ENCODE peak calls at places on chromosomes 13 and 19, in ten cellular contexts. One of them, this sample, is unnamed.

GRCh38 chr19:7808108-7808507 is 21.9 kb upstream of the EVI5L start:
- DNase-seq in heart right ventricle: no peak
- DNase-seq in fibroblast of lung: no peak
- DNase-seq in fibroblast of villous mesenchyme: no peak
- DNase-seq in heart left ventricle: no peak
- DNase-seq in fibroblast of pulmonary artery: no peak
- DNase-seq in CD8-positive, alpha-beta T cell: no peak
- DNase-seq in AG10803: no peak
- DNase-seq in lower lobe of right lung: no peak
- DNase-seq in MM.1S: no peak
- DNase-seq in this sample: no peak

GRCh38 chr13:79171131-79172061 is 234.7 kb downstream of the RBM26 start:
- DNase-seq in heart left ventricle: no peak
- DNase-seq in MM.1S: no peak
- DNase-seq in fibroblast of pulmonary artery: no peak
- DNase-seq in heart right ventricle: no peak
- DNase-seq in CD8-positive, alpha-beta T cell: no peak
- DNase-seq in fibroblast of lung: no peak
- DNase-seq in lower lobe of right lung: no peak
- DNase-seq in AG10803: no peak
- DNase-seq in fibroblast of villous mesenchyme: no peak
- DNase-seq in this sample: no peak

GRCh38 chr13:109897988-109898623 is 111.7 kb upstream of the IRS2 start:
- DNase-seq in fibroblast of lung: no peak
- DNase-seq in heart left ventricle: no peak
- DNase-seq in lower lobe of right lung: no peak
- DNase-seq in fibroblast of pulmonary artery: no peak
- DNase-seq in AG10803: peak
- DNase-seq in CD8-positive, alpha-beta T cell: no peak
- DNase-seq in fibroblast of villous mesenchyme: peak
- DNase-seq in MM.1S: no peak
- DNase-seq in heart right ventricle: no peak
- DNase-seq in this sample: no peak

GRCh38 chr13:37656247-37656940 is 57.8 kb upstream of the POSTN start:
- DNase-seq in CD8-positive, alpha-beta T cell: no peak
- DNase-seq in MM.1S: no peak
- DNase-seq in fibroblast of pulmonary artery: peak
- DNase-seq in AG10803: peak
- DNase-seq in heart right ventricle: no peak
- DNase-seq in fibroblast of villous mesenchyme: peak
- DNase-seq in heart left ventricle: no peak
- DNase-seq in lower lobe of right lung: no peak
- DNase-seq in fibroblast of lung: peak
- DNase-seq in this sample: no peak

GRCh38 chr13:79149210-79149609 is 256.8 kb downstream of the RBM26 start:
- DNase-seq in fibroblast of lung: no peak
- DNase-seq in lower lobe of right lung: no peak
- DNase-seq in MM.1S: no peak
- DNase-seq in fibroblast of villous mesenchyme: no peak
- DNase-seq in CD8-positive, alpha-beta T cell: no peak
- DNase-seq in heart left ventricle: no peak
- DNase-seq in AG10803: no peak
- DNase-seq in fibroblast of pulmonary artery: no peak
- DNase-seq in heart right ventricle: no peak
- DNase-seq in this sample: no peak

GRCh38 chr13:112213467-112214245 is 146.7 kb downstream of the SOX1 start:
- DNase-seq in fibroblast of lung: no peak
- DNase-seq in MM.1S: no peak
- DNase-seq in heart right ventricle: no peak
- DNase-seq in fibroblast of villous mesenchyme: no peak
- DNase-seq in lower lobe of right lung: peak
- DNase-seq in AG10803: no peak
- DNase-seq in fibroblast of pulmonary artery: no peak
- DNase-seq in CD8-positive, alpha-beta T cell: no peak
- DNase-seq in heart left ventricle: no peak
- DNase-seq in this sample: no peak

GRCh38 chr13:103547914-103548313 is 481.7 kb upstream of the SLC10A2 start:
- DNase-seq in heart left ventricle: no peak
- DNase-seq in fibroblast of villous mesenchyme: no peak
- DNase-seq in AG10803: no peak
- DNase-seq in fibroblast of lung: no peak
- DNase-seq in MM.1S: no peak
- DNase-seq in lower lobe of right lung: no peak
- DNase-seq in CD8-positive, alpha-beta T cell: no peak
- DNase-seq in heart right ventricle: no peak
- DNase-seq in fibroblast of pulmonary artery: no peak
- DNase-seq in this sample: no peak

GRCh38 chr19:13207237-13208130 is 57.3 kb downstream of the IER2 start:
- DNase-seq in CD8-positive, alpha-beta T cell: no peak
- DNase-seq in MM.1S: no peak
- DNase-seq in fibroblast of villous mesenchyme: no peak
- DNase-seq in heart right ventricle: no peak
- DNase-seq in AG10803: peak
- DNase-seq in fibroblast of pulmonary artery: no peak
- DNase-seq in heart left ventricle: peak
- DNase-seq in fibroblast of lung: no peak
- DNase-seq in lower lobe of right lung: peak
- DNase-seq in this sample: peak

GRCh38 chr13:39353988-39354387 is 249.0 kb downstream of the LHFPL6 start:
- DNase-seq in lower lobe of right lung: no peak
- DNase-seq in MM.1S: no peak
- DNase-seq in fibroblast of villous mesenchyme: peak
- DNase-seq in CD8-positive, alpha-beta T cell: no peak
- DNase-seq in fibroblast of lung: peak
- DNase-seq in heart left ventricle: no peak
- DNase-seq in fibroblast of pulmonary artery: peak
- DNase-seq in AG10803: peak
- DNase-seq in heart right ventricle: no peak
- DNase-seq in this sample: no peak

DNA sequence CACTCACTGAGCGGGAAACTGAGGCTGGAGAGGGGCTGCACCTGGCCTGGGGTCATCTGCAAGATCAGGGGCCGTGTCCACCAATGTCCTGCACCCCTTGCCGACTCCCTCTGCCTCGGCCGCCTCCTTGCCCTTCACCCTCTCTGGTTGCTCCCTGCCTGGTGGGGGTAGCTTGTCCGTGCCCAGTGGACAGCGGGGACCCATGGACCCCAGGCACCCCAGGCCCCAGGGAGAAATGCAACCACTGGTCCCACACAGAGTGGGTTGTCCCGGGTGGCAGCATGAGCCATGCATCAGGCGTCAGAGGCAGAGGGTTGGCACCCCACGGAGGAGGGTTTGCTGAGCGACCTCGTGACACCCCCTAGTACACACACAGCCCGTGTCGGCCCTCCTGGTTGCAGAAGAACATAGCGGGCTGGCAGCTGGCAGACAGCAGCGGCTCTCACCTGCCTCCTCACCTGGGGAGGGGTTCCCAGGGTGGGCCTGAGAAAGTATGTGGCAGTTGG is 8.8 kb downstream of the ADAMTSL5 start:
- DNase-seq in fibroblast of pulmonary artery: no peak
- DNase-seq in heart left ventricle: no peak
- DNase-seq in fibroblast of lung: no peak
- DNase-seq in heart right ventricle: no peak
- DNase-seq in lower lobe of right lung: no peak
- DNase-seq in fibroblast of villous mesenchyme: no peak
- DNase-seq in MM.1S: no peak
- DNase-seq in AG10803: no peak
- DNase-seq in CD8-positive, alpha-beta T cell: no peak
- DNase-seq in this sample: no peak
- H3K4me3 ChIP-seq in fibroblast of pulmonary artery: no peak
- H3K4me3 ChIP-seq in heart left ventricle: no peak
- H3K4me3 ChIP-seq in fibroblast of lung: no peak
- H3K4me3 ChIP-seq in heart right ventricle: no peak
- H3K4me3 ChIP-seq in lower lobe of right lung: no peak
- H3K4me3 ChIP-seq in fibroblast of villous mesenchyme: no peak
- H3K4me3 ChIP-seq in MM.1S: no peak
- H3K4me3 ChIP-seq in AG10803: no peak
- H3K4me3 ChIP-seq in CD8-positive, alpha-beta T cell: no peak
- H3K4me3 ChIP-seq in this sample: no peak

GRCh38 chr13:92574499-92574898 is 652.1 kb upstream of the GPC6 start:
- DNase-seq in AG10803: no peak
- DNase-seq in fibroblast of villous mesenchyme: no peak
- DNase-seq in CD8-positive, alpha-beta T cell: no peak
- DNase-seq in MM.1S: no peak
- DNase-seq in fibroblast of lung: peak
- DNase-seq in lower lobe of right lung: no peak
- DNase-seq in fibroblast of pulmonary artery: no peak
- DNase-seq in heart right ventricle: no peak
- DNase-seq in heart left ventricle: no peak
- DNase-seq in this sample: no peak

GRCh38 chr13:92578358-92578757 is 648.2 kb upstream of the GPC6 start:
- DNase-seq in fibroblast of pulmonary artery: no peak
- DNase-seq in MM.1S: no peak
- DNase-seq in CD8-positive, alpha-beta T cell: no peak
- DNase-seq in lower lobe of right lung: no peak
- DNase-seq in AG10803: no peak
- DNase-seq in fibroblast of villous mesenchyme: no peak
- DNase-seq in heart left ventricle: no peak
- DNase-seq in heart right ventricle: no peak
- DNase-seq in fibroblast of lung: no peak
- DNase-seq in this sample: no peak

GRCh38 chr13:92572190-92572589 is 654.4 kb upstream of the GPC6 start:
- DNase-seq in fibroblast of pulmonary artery: no peak
- DNase-seq in AG10803: no peak
- DNase-seq in lower lobe of right lung: no peak
- DNase-seq in fibroblast of lung: no peak
- DNase-seq in heart right ventricle: no peak
- DNase-seq in MM.1S: no peak
- DNase-seq in CD8-positive, alpha-beta T cell: no peak
- DNase-seq in fibroblast of villous mesenchyme: no peak
- DNase-seq in heart left ventricle: no peak
- DNase-seq in this sample: no peak

GRCh38 chr13:92575782-92576181 is 650.8 kb upstream of the GPC6 start:
- DNase-seq in heart right ventricle: no peak
- DNase-seq in heart left ventricle: no peak
- DNase-seq in fibroblast of pulmonary artery: no peak
- DNase-seq in fibroblast of lung: no peak
- DNase-seq in CD8-positive, alpha-beta T cell: no peak
- DNase-seq in lower lobe of right lung: no peak
- DNase-seq in MM.1S: no peak
- DNase-seq in fibroblast of villous mesenchyme: no peak
- DNase-seq in AG10803: no peak
- DNase-seq in this sample: no peak

GRCh38 chr13:92573467-92574057 is 653.0 kb upstream of the GPC6 start:
- DNase-seq in fibroblast of villous mesenchyme: peak
- DNase-seq in MM.1S: peak
- DNase-seq in fibroblast of pulmonary artery: peak
- DNase-seq in fibroblast of lung: peak
- DNase-seq in heart left ventricle: no peak
- DNase-seq in AG10803: peak
- DNase-seq in heart right ventricle: no peak
- DNase-seq in lower lobe of right lung: no peak
- DNase-seq in CD8-positive, alpha-beta T cell: no peak
- DNase-seq in this sample: peak
- TF ChIP-seq CTCF in fibroblast of villous mesenchyme: peak
- TF ChIP-seq CTCF in MM.1S: peak
- TF ChIP-seq CTCF in fibroblast of pulmonary artery: peak
- TF ChIP-seq CTCF in fibroblast of lung: peak
- TF ChIP-seq CTCF in heart left ventricle: no peak
- TF ChIP-seq CTCF in AG10803: no peak
- TF ChIP-seq CTCF in heart right ventricle: peak
- TF ChIP-seq CTCF in lower lobe of right lung: no peak
- TF ChIP-seq CTCF in CD8-positive, alpha-beta T cell: no peak
- TF ChIP-seq CTCF in this sample: no peak

GRCh38 chr19:10291554-10292205 is 1.9 kb downstream of the ICAM5 start:
- DNase-seq in lower lobe of right lung: no peak
- DNase-seq in fibroblast of villous mesenchyme: peak
- DNase-seq in AG10803: no peak
- DNase-seq in CD8-positive, alpha-beta T cell: no peak
- DNase-seq in heart right ventricle: no peak
- DNase-seq in heart left ventricle: no peak
- DNase-seq in fibroblast of lung: no peak
- DNase-seq in fibroblast of pulmonary artery: no peak
- DNase-seq in MM.1S: no peak
- DNase-seq in this sample: no peak

GRCh38 chr19:10293637-10294367 is 4.0 kb downstream of the ICAM5 start:
- DNase-seq in AG10803: no peak
- DNase-seq in CD8-positive, alpha-beta T cell: no peak
- DNase-seq in fibroblast of lung: no peak
- DNase-seq in lower lobe of right lung: no peak
- DNase-seq in MM.1S: no peak
- DNase-seq in heart left ventricle: no peak
- DNase-seq in fibroblast of villous mesenchyme: no peak
- DNase-seq in heart right ventricle: no peak
- DNase-seq in fibroblast of pulmonary artery: no peak
- DNase-seq in this sample: no peak

GRCh38 chr19:10294368-10294697 is 4.6 kb downstream of the ICAM5 start:
- DNase-seq in heart left ventricle: no peak
- DNase-seq in lower lobe of right lung: no peak
- DNase-seq in heart right ventricle: no peak
- DNase-seq in fibroblast of lung: no peak
- DNase-seq in CD8-positive, alpha-beta T cell: no peak
- DNase-seq in fibroblast of villous mesenchyme: no peak
- DNase-seq in AG10803: no peak
- DNase-seq in fibroblast of pulmonary artery: no peak
- DNase-seq in MM.1S: no peak
- DNase-seq in this sample: no peak

GRCh38 chr19:10292206-10292788 is 2.5 kb downstream of the ICAM5 start:
- DNase-seq in AG10803: peak
- DNase-seq in heart right ventricle: peak
- DNase-seq in fibroblast of lung: no peak
- DNase-seq in CD8-positive, alpha-beta T cell: peak
- DNase-seq in lower lobe of right lung: peak
- DNase-seq in fibroblast of pulmonary artery: peak
- DNase-seq in heart left ventricle: peak
- DNase-seq in MM.1S: peak
- DNase-seq in fibroblast of villous mesenchyme: peak
- DNase-seq in this sample: peak

GRCh38 chr19:10292789-10293636 is 3.3 kb downstream of the ICAM5 start:
- DNase-seq in CD8-positive, alpha-beta T cell: peak
- DNase-seq in heart right ventricle: no peak
- DNase-seq in fibroblast of pulmonary artery: no peak
- DNase-seq in MM.1S: no peak
- DNase-seq in lower lobe of right lung: no peak
- DNase-seq in heart left ventricle: no peak
- DNase-seq in AG10803: no peak
- DNase-seq in fibroblast of lung: no peak
- DNase-seq in fibroblast of villous mesenchyme: peak
- DNase-seq in this sample: no peak
- H3K4me3 ChIP-seq in CD8-positive, alpha-beta T cell: peak
- H3K4me3 ChIP-seq in heart right ventricle: peak
- H3K4me3 ChIP-seq in fibroblast of pulmonary artery: peak
- H3K4me3 ChIP-seq in MM.1S: peak
- H3K4me3 ChIP-seq in lower lobe of right lung: peak
- H3K4me3 ChIP-seq in heart left ventricle: peak
- H3K4me3 ChIP-seq in AG10803: peak
- H3K4me3 ChIP-seq in fibroblast of lung: no peak
- H3K4me3 ChIP-seq in fibroblast of villous mesenchyme: peak
- H3K4me3 ChIP-seq in this sample: peak

DNA sequence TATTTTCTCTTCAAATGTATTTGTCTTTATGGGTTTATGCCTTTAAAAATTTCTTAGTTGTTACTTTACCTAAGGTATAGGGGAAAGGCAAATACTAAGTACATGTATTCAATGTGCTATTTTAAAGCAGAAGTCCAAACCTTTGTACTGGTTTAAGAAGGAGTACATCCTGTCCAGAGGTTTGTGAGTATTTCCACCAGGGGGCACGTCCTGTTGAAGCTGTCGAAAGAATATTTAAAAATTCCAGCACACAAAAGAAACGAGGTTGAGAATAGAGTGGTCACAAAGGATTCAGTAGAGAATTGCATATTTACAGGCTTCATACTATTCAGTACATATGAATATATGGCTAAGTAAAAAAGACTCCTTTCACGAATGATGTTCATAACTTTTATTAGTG is 59.8 kb downstream of the URI1 start:
- DNase-seq in heart left ventricle: no peak
- DNase-seq in MM.1S: no peak
- DNase-seq in heart right ventricle: no peak
- DNase-seq in lower lobe of right lung: no peak
- DNase-seq in fibroblast of villous mesenchyme: no peak
- DNase-seq in CD8-positive, alpha-beta T cell: no peak
- DNase-seq in AG10803: no peak
- DNase-seq in fibroblast of pulmonary artery: peak
- DNase-seq in fibroblast of lung: peak
- DNase-seq in this sample: peak
- TF ChIP-seq CTCF in heart left ventricle: no peak
- TF ChIP-seq CTCF in MM.1S: no peak
- TF ChIP-seq CTCF in heart right ventricle: no peak
- TF ChIP-seq CTCF in lower lobe of right lung: no peak
- TF ChIP-seq CTCF in fibroblast of villous mesenchyme: peak
- TF ChIP-seq CTCF in CD8-positive, alpha-beta T cell: no peak
- TF ChIP-seq CTCF in AG10803: no peak
- TF ChIP-seq CTCF in fibroblast of pulmonary artery: peak
- TF ChIP-seq CTCF in fibroblast of lung: peak
- TF ChIP-seq CTCF in this sample: no peak

This sample was measured in GM12865.